ENCODE peak calls at places on chromosomes 2 and 18, in six cellular contexts. E is breast epithelium; A is IMR-90; U is body of pancreas; L is CD8-positive, alpha-beta T cell; F is heart right ventricle. V is an unnamed sample. For H3K4me1 and H3K27me3, the result is how much of the 10 kb centered on the place peaks cover.

GRCh38 chr2:174342600-174343342 is 8.0 kb downstream of the SP9 start:
- DNase-seq in E (no peak), A (no peak), U (no peak), L (no peak), F (no peak), V (no peak)

GRCh38 chr2:218896501-218897393 is 16.1 kb downstream of the WNT10A start:
- DNase-seq in E (no peak), A (peak), U (no peak), L (peak), F (no peak), V (peak)

GRCh38 chr2:705971-706511 is 28.8 kb upstream of the TMEM18 start:
- DNase-seq in E (no peak), A (no peak), U (no peak), L (no peak), F (no peak), V (no peak)

GRCh38 chr2:152037711-152038110 is 61.1 kb downstream of the CACNB4 start:
- DNase-seq in E (no peak), A (no peak), U (no peak), L (no peak), F (peak), V (peak)

GRCh38 chr2:15691586-15692310 is 100.1 kb downstream of the DDX1 start:
- DNase-seq in E (no peak), A (no peak), U (no peak), L (no peak), F (no peak), V (no peak)

GRCh38 chr2:27212626-27213471 is 781 bp upstream of the SLC5A6 start:
- DNase-seq in E (peak), A (peak), U (no peak), L (peak), F (no peak), V (peak)

GRCh38 chr2:196170202-196170680 is 1.1 kb downstream of the STK17B start:
- DNase-seq in E (peak), A (peak), U (peak), L (no peak), F (no peak), V (peak)

GRCh38 chr2:15042824-15043223 is 410.3 kb downstream of the LRATD1 start:
- DNase-seq in E (no peak), A (peak), U (no peak), L (no peak), F (no peak), V (no peak)

GRCh38 chr2:129575880-129576279 is 403.6 kb upstream of the RAB6C start:
- DNase-seq in E (no peak), A (no peak), U (no peak), L (no peak), F (no peak), V (no peak)

GRCh38 chr2:122927217-122927616 is 1097.9 kb upstream of the CNTNAP5 start:
- DNase-seq in E (no peak), A (no peak), U (no peak), L (no peak), F (no peak), V (peak)

GRCh38 chr2:64848945-64849344 is 140.3 kb upstream of the SLC1A4 start:
- DNase-seq in E (no peak), A (no peak), U (no peak), L (no peak), F (no peak), V (no peak)

GRCh38 chr2:236536727-236537398 is 32.8 kb upstream of the ACKR3 start:
- DNase-seq in E (no peak), A (no peak), U (no peak), L (peak), F (no peak), V (no peak)
- H3K27ac ChIP-seq in E (no peak), A (no peak), U (no peak), L (peak), F (no peak), V (no peak)

DNA sequence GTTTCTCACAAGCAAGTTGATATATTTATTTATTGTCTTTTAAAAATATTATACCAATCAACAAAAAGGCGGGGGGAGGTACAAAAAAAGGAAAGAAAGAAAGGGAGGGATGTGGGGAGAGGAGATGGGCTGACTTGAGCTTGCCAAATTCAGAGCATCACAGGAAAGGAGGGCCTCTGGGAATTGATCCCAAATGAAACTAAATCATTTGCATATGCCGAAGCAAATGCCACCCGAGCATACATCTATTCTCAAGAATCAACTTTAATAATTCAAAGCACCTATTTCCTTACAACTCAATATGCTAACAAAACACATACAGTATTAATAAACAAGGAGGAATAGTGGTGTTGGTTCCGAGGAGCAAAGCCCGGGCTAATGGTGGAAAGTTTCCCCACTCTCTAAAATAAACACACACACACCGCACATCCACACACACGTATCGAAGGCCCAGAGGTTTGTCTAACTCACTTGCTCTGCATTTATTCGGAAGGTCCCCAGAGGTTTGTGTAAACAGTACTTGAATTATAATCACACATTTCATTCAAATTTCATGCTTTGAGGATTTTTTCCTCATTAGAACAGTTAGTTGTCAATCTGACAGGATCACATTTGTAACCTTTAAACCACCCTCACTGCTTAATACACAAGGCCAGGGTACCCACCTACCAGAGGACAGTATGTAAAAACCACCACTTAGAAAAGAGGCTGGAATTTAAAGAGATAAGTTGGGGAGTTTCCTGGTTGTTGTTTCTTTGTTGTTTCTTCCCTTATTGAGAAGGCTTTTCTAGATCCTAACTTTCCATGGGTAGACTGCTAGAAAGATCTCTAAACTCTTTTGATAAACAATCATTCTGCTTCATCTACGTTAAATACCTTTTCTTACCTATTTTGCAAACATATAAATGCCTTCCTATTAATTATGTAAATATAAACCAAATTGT is 264.7 kb downstream of the TCF4 start:
- DNase-seq in E (no peak), A (peak), U (no peak), L (no peak), F (no peak), V (peak)
- H3K4me1 ChIP-seq in E (under half), A (under half), U (under half), L (under half), F (under half), V (under half)

DNA sequence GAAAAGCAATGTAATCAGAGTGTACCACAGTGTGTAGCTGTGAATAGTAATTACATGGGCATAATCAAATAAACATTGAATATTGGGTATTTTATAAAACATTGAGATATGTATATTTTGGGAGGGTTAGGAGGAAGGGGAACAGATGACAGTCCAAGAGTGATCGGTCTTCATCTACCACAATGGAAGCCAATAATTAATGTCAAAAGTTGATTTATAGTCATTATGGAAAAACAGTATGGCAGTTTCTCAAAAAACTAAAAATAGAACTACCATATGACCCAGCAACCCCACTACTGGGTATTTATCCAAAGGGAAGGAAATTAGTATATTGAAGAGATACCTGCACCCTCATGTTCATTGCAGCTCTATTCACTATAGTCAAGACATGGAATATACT is 5.8 kb upstream of the LAPTM4A start:
- DNase-seq in E (no peak), A (no peak), U (no peak), L (no peak), F (no peak), V (no peak)
- H3K27me3 ChIP-seq in E (under half), A (under half), U (under half), L (under half), F (under half), V (under half)

DNA sequence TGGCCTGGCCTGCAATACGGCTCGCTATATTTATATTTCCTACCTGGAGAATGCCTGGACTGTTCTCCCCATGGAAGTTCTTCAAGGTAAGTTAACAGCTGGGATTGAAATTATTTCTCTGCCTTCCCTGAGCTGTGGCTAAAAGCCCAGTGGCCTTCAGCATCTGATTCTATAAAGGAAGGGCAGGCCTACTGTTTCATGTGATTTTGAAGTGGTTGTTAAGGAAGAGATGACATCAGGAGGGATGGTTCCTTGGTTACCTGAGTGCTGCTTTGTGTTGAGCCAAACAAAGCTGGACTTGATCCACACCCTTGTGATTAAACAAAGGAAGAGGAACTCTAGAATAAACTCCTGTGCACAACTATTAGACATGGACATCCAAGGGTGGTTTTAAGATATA is 61.6 kb downstream of the MFSD6 start:
- DNase-seq in E (peak), A (peak), U (no peak), L (no peak), F (peak), V (peak)
- H3K27ac ChIP-seq in E (peak), A (peak), U (no peak), L (no peak), F (peak), V (no peak)

GRCh38 chr2:96883306-96883705 is 13.4 kb upstream of the SEMA4C start:
- DNase-seq in E (no peak), A (no peak), U (no peak), L (no peak), F (no peak), V (no peak)
- H3K4me1 ChIP-seq in E (under half), A (under half), U (under half), L (under half), F (under half), V (under half)